ENCODE peak calls at places on chromosome 10, in four cellular contexts. One of them, this sample, is unnamed.

GRCh38 chr10:122853665-122854313 is 8.1 kb upstream of the CUZD1 start:
- DNase-seq in mucosa of descending colon: no peak
- DNase-seq in brain microvascular endothelial cell: no peak
- DNase-seq in K562: no peak
- DNase-seq in this sample: no peak

GRCh38 chr10:110724937-110725336 is 80.8 kb downstream of the RBM20 start:
- DNase-seq in mucosa of descending colon: no peak
- DNase-seq in brain microvascular endothelial cell: no peak
- DNase-seq in K562: no peak
- DNase-seq in this sample: no peak

GRCh38 chr10:46250481-46250880 is 36.3 kb upstream of the ANTXRL start:
- DNase-seq in mucosa of descending colon: no peak
- DNase-seq in brain microvascular endothelial cell: no peak
- DNase-seq in K562: no peak
- DNase-seq in this sample: no peak

GRCh38 chr10:103739039-103739764 is 116.2 kb downstream of the SH3PXD2A start:
- DNase-seq in mucosa of descending colon: no peak
- DNase-seq in brain microvascular endothelial cell: peak
- DNase-seq in K562: no peak
- DNase-seq in this sample: peak

GRCh38 chr10:131114846-131115245 is 196.7 kb downstream of the TCERG1L start:
- DNase-seq in mucosa of descending colon: no peak
- DNase-seq in brain microvascular endothelial cell: no peak
- DNase-seq in K562: no peak
- DNase-seq in this sample: no peak

GRCh38 chr10:132104062-132104461 is 38.3 kb downstream of the JAKMIP3 start:
- DNase-seq in mucosa of descending colon: no peak
- DNase-seq in brain microvascular endothelial cell: no peak
- DNase-seq in K562: no peak
- DNase-seq in this sample: no peak

GRCh38 chr10:108567899-108568752 is 1355.2 kb downstream of the XPNPEP1 start:
- DNase-seq in mucosa of descending colon: no peak
- DNase-seq in brain microvascular endothelial cell: no peak
- DNase-seq in K562: no peak
- DNase-seq in this sample: no peak

GRCh38 chr10:34403512-34403911 is 411.6 kb downstream of the PARD3 start:
- DNase-seq in mucosa of descending colon: no peak
- DNase-seq in brain microvascular endothelial cell: no peak
- DNase-seq in K562: no peak
- DNase-seq in this sample: no peak

GRCh38 chr10:80161321-80162084 is 29.0 kb downstream of the PLAC9 start:
- DNase-seq in mucosa of descending colon: peak
- DNase-seq in brain microvascular endothelial cell: no peak
- DNase-seq in K562: peak
- DNase-seq in this sample: no peak

GRCh38 chr10:117313641-117314040 is 61.6 kb downstream of the PDZD8 start:
- DNase-seq in mucosa of descending colon: no peak
- DNase-seq in brain microvascular endothelial cell: no peak
- DNase-seq in K562: no peak
- DNase-seq in this sample: no peak

GRCh38 chr10:117320050-117320665 is 55.1 kb downstream of the PDZD8 start:
- DNase-seq in mucosa of descending colon: no peak
- DNase-seq in brain microvascular endothelial cell: no peak
- DNase-seq in K562: peak
- DNase-seq in this sample: no peak

GRCh38 chr10:117324367-117324766 is 50.9 kb downstream of the PDZD8 start:
- DNase-seq in mucosa of descending colon: no peak
- DNase-seq in brain microvascular endothelial cell: no peak
- DNase-seq in K562: no peak
- DNase-seq in this sample: no peak

GRCh38 chr10:117322258-117322657 is 53.0 kb downstream of the PDZD8 start:
- DNase-seq in mucosa of descending colon: no peak
- DNase-seq in brain microvascular endothelial cell: peak
- DNase-seq in K562: no peak
- DNase-seq in this sample: no peak

DNA sequence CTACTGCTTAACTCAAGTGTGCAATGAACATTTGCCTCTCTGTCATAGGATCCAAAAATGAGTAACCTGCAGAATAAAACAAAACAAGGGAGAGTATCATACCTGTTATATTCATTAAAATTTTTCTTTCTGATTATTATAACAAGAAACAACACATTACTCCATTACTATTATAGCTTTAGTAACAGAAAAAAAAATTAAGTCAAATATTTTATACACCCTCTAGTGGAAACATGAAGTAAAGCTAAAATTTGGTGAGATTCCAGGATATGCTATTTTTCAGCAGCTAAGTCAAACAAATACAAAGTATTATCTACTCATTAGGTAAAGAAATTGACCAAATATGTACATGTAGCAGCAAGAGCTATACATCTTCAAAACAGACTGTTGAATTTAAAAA is 56.3 kb downstream of the PDZD8 start:
- DNase-seq in mucosa of descending colon: no peak
- DNase-seq in brain microvascular endothelial cell: no peak
- DNase-seq in K562: no peak
- DNase-seq in this sample: no peak
- TF ChIP-seq CTCF in mucosa of descending colon: no peak
- TF ChIP-seq CTCF in brain microvascular endothelial cell: peak
- TF ChIP-seq CTCF in K562: peak
- TF ChIP-seq CTCF in this sample: peak

GRCh38 chr10:96272256-96272985 is 1.1 kb upstream of the BLNK start:
- DNase-seq in mucosa of descending colon: no peak
- DNase-seq in brain microvascular endothelial cell: no peak
- DNase-seq in K562: no peak
- DNase-seq in this sample: no peak
- H3K4me3 ChIP-seq in mucosa of descending colon: no peak
- H3K4me3 ChIP-seq in brain microvascular endothelial cell: no peak
- H3K4me3 ChIP-seq in K562: no peak
- H3K4me3 ChIP-seq in this sample: no peak

GRCh38 chr10:43790147-43790546 is 141.5 kb upstream of the ZNF32 start:
- DNase-seq in mucosa of descending colon: no peak
- DNase-seq in brain microvascular endothelial cell: no peak
- DNase-seq in K562: no peak
- DNase-seq in this sample: no peak

GRCh38 chr10:43782814-43783213 is 134.1 kb upstream of the ZNF32 start:
- DNase-seq in mucosa of descending colon: no peak
- DNase-seq in brain microvascular endothelial cell: no peak
- DNase-seq in K562: no peak
- DNase-seq in this sample: no peak

GRCh38 chr10:43781480-43782361 is 133.0 kb upstream of the ZNF32 start:
- DNase-seq in mucosa of descending colon: no peak
- DNase-seq in brain microvascular endothelial cell: peak
- DNase-seq in K562: no peak
- DNase-seq in this sample: no peak

GRCh38 chr10:43785252-43785651 is 136.6 kb upstream of the ZNF32 start:
- DNase-seq in mucosa of descending colon: no peak
- DNase-seq in brain microvascular endothelial cell: no peak
- DNase-seq in K562: peak
- DNase-seq in this sample: no peak
- TF ChIP-seq CTCF in mucosa of descending colon: no peak
- TF ChIP-seq CTCF in brain microvascular endothelial cell: peak
- TF ChIP-seq CTCF in K562: peak
- TF ChIP-seq CTCF in this sample: peak

GRCh38 chr10:100672199-100672598 is 73.2 kb upstream of the PAX2 start:
- DNase-seq in mucosa of descending colon: no peak
- DNase-seq in brain microvascular endothelial cell: no peak
- DNase-seq in K562: no peak
- DNase-seq in this sample: no peak

GRCh38 chr10:100668001-100668400 is 77.4 kb upstream of the PAX2 start:
- DNase-seq in mucosa of descending colon: no peak
- DNase-seq in brain microvascular endothelial cell: no peak
- DNase-seq in K562: no peak
- DNase-seq in this sample: no peak

GRCh38 chr10:100669616-100670015 is 75.8 kb upstream of the PAX2 start:
- DNase-seq in mucosa of descending colon: no peak
- DNase-seq in brain microvascular endothelial cell: no peak
- DNase-seq in K562: no peak
- DNase-seq in this sample: no peak

GRCh38 chr10:100670368-100670767 is 75.0 kb upstream of the PAX2 start:
- DNase-seq in mucosa of descending colon: no peak
- DNase-seq in brain microvascular endothelial cell: no peak
- DNase-seq in K562: no peak
- DNase-seq in this sample: no peak

DNA sequence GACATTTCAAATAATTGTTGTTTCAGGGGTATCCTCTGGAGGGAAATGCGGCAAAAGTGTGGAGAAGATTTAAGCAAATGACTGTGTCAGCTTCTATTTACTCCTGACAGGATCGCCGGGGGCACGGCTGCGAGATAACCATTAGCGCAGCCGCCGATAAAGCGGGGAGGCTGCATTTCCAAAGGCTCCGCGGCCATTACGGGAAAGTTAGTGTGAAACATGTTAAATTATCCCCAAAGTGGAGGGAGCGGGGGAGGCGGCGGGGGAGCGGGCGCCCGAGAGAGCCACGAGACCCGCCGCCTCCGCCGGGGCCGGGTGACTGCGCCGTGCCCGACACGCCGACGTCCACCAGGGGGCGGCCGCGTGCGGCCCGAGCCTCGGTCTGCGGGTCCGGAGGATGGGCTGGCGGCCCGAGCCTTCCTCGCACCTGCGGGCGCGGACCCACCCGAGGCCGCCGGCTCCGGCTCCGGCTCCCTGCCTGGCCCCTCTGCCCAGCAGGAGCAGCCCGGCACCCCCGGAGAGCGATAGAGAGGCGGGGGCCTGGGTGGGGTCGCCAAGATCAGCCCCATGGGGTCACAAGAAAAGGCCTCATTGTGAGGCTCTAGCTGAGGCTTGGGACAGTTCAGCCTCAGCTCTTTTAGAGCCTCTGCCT is 74.4 kb upstream of the PAX2 start:
- DNase-seq in mucosa of descending colon: no peak
- DNase-seq in brain microvascular endothelial cell: no peak
- DNase-seq in K562: peak
- DNase-seq in this sample: no peak
- H3K4me3 ChIP-seq in mucosa of descending colon: no peak
- H3K4me3 ChIP-seq in brain microvascular endothelial cell: no peak
- H3K4me3 ChIP-seq in K562: no peak
- H3K4me3 ChIP-seq in this sample: peak

This sample was measured in epithelial cell of proximal tubule.